ENCODE peak calls at places on chromosomes 4 and X, in eight cellular contexts. U is lower leg skin; F is NCI-H2081; A is KBM-7; B is hepatocyte; T is hypothalamus; E is endodermal cell; N is stimulated activated CD8-positive, alpha-beta memory T cell treated with anti-CD3 and anti-CD28 coated beads, Interleukin-15, amount 100 ng/mL, for 24 hours. P is an unnamed sample.

GRCh38 chrX:39814391-39814790 is 283.4 kb downstream of the BCOR start:
- DNase-seq in U (no peak), F (no peak), A (peak), B (peak), T (peak), E (no peak), N (no peak), P (peak)

GRCh38 chr4:72496119-72496518 is 72.9 kb downstream of the ADAMTS3 start:
- DNase-seq in U (no peak), F (no peak), A (no peak), B (no peak), T (no peak), E (no peak), N (no peak), P (no peak)

GRCh38 chrX:19823031-19823430 is 64.4 kb downstream of the SH3KBP1 start:
- DNase-seq in U (no peak), F (no peak), A (no peak), B (no peak), T (no peak), E (no peak), N (no peak), P (no peak)

GRCh38 chr4:5009796-5010195 is 9.5 kb downstream of the CYTL1 start:
- DNase-seq in U (no peak), F (no peak), A (no peak), B (no peak), T (no peak), E (no peak), N (no peak), P (no peak)

GRCh38 chr4:126172126-126172525 is 857.4 kb downstream of the FAT4 start:
- DNase-seq in U (no peak), F (no peak), A (peak), B (no peak), T (no peak), E (no peak), N (no peak), P (no peak)

GRCh38 chr4:39706334-39706733 is 8.4 kb downstream of the UBE2K start:
- DNase-seq in U (no peak), F (no peak), A (no peak), B (peak), T (no peak), E (no peak), N (no peak), P (no peak)

GRCh38 chr4:145069361-145069760 is 28.6 kb downstream of the ANAPC10 start:
- DNase-seq in U (no peak), F (no peak), A (no peak), B (no peak), T (no peak), E (no peak), N (no peak), P (no peak)

GRCh38 chr4:109303141-109303499 is 662 bp upstream of the COL25A1 start:
- DNase-seq in U (no peak), F (no peak), A (no peak), B (peak), T (no peak), E (no peak), N (no peak), P (no peak)

GRCh38 chr4:37780444-37781133 is 45.9 kb upstream of the PGM2 start:
- DNase-seq in U (no peak), F (no peak), A (peak), B (peak), T (peak), E (no peak), N (no peak), P (peak)

GRCh38 chr4:163911891-163912290 is 417.4 kb downstream of the TMA16 start:
- DNase-seq in U (no peak), F (no peak), A (no peak), B (no peak), T (no peak), E (no peak), N (no peak), P (no peak)

GRCh38 chr4:53151489-53151788 is 214.4 kb downstream of the SCFD2 start:
- DNase-seq in U (no peak), F (no peak), A (no peak), B (no peak), T (no peak), E (no peak), N (no peak), P (no peak)

GRCh38 chr4:98950925-98951324 is 22.0 kb upstream of the EIF4E start:
- DNase-seq in U (no peak), F (no peak), A (no peak), B (no peak), T (no peak), E (no peak), N (no peak), P (no peak)

GRCh38 chr4:151830168-151830567 is 69.4 kb upstream of the GATB start:
- DNase-seq in U (no peak), F (no peak), A (no peak), B (no peak), T (no peak), E (no peak), N (no peak), P (no peak)

GRCh38 chr4:102778720-102779119 is 18.0 kb upstream of the MANBA start:
- DNase-seq in U (no peak), F (no peak), A (no peak), B (peak), T (no peak), E (no peak), N (no peak), P (no peak)

GRCh38 chr4:15238720-15239119 is 189.1 kb upstream of the C1QTNF7 start:
- DNase-seq in U (no peak), F (no peak), A (peak), B (peak), T (no peak), E (peak), N (no peak), P (peak)

GRCh38 chrX:11429543-11430085 is 136.4 kb downstream of the AMELX start:
- DNase-seq in U (no peak), F (no peak), A (no peak), B (no peak), T (no peak), E (no peak), N (no peak), P (no peak)

GRCh38 chr4:186190456-186191265 is 706 bp upstream of the CYP4V2 start:
- DNase-seq in U (peak), F (peak), A (no peak), B (peak), T (peak), E (no peak), N (peak), P (peak)

GRCh38 chr4:89331197-89331596 is 23.6 kb upstream of the GPRIN3 start:
- DNase-seq in U (no peak), F (no peak), A (no peak), B (no peak), T (no peak), E (no peak), N (no peak), P (no peak)

GRCh38 chr4:174713821-174714220 is 115.2 kb downstream of the GLRA3 start:
- DNase-seq in U (no peak), F (no peak), A (no peak), B (no peak), T (no peak), E (no peak), N (no peak), P (no peak)

GRCh38 chrX:3609800-3610199 is 103.6 kb downstream of the PRKX start:
- DNase-seq in U (no peak), F (no peak), A (no peak), B (no peak), T (no peak), E (no peak), N (no peak), P (no peak)

GRCh38 chr4:76108467-76109181 is 34.1 kb downstream of the ART3 start:
- DNase-seq in U (no peak), F (no peak), A (peak), B (no peak), T (no peak), E (no peak), N (no peak), P (peak)

GRCh38 chr4:127355738-127356137 is 277.0 kb upstream of the INTU start:
- DNase-seq in U (no peak), F (no peak), A (no peak), B (no peak), T (no peak), E (no peak), N (no peak), P (no peak)

GRCh38 chr4:177492022-177492421 is 49.8 kb upstream of the AGA start:
- DNase-seq in U (no peak), F (no peak), A (no peak), B (no peak), T (no peak), E (no peak), N (no peak), P (no peak)

GRCh38 chr4:17385403-17385802 is 126.5 kb downstream of the QDPR start:
- DNase-seq in U (no peak), F (no peak), A (peak), B (peak), T (peak), E (no peak), N (no peak), P (no peak)

GRCh38 chr4:180058731-180059215 is 2184.4 kb upstream of the TENM3 start:
- DNase-seq in U (no peak), F (peak), A (peak), B (peak), T (peak), E (peak), N (no peak), P (no peak)

GRCh38 chrX:43500996-43501694 is 155.0 kb upstream of the MAOA start:
- DNase-seq in U (no peak), F (no peak), A (no peak), B (no peak), T (no peak), E (no peak), N (no peak), P (no peak)

GRCh38 chr4:81724925-81725329 is 253.2 kb upstream of the RASGEF1B start:
- DNase-seq in U (peak), F (no peak), A (no peak), B (peak), T (peak), E (peak), N (peak), P (no peak)

GRCh38 chrX:96182366-96182765 is 502.3 kb upstream of the DIAPH2 start:
- DNase-seq in U (no peak), F (peak), A (peak), B (peak), T (no peak), E (peak), N (no peak), P (no peak)

GRCh38 chr4:38560763-38561558 is 103.0 kb upstream of the KLF3 start:
- DNase-seq in U (no peak), F (no peak), A (no peak), B (no peak), T (no peak), E (no peak), N (no peak), P (no peak)

GRCh38 chrX:153966841-153967535 is 4.6 kb downstream of the HCFC1 start:
- DNase-seq in U (no peak), F (no peak), A (no peak), B (no peak), T (no peak), E (no peak), N (no peak), P (no peak)

GRCh38 chr4:15325987-15326386 is 101.8 kb upstream of the C1QTNF7 start:
- DNase-seq in U (no peak), F (no peak), A (no peak), B (no peak), T (no peak), E (no peak), N (no peak), P (no peak)

GRCh38 chrX:1435241-1435900 is 17.3 kb downstream of the ASMTL start:
- DNase-seq in U (no peak), F (no peak), A (no peak), B (no peak), T (no peak), E (peak), N (no peak), P (no peak)

GRCh38 chr4:169881769-169882168 is 124.0 kb upstream of the HPF1 start:
- DNase-seq in U (no peak), F (no peak), A (no peak), B (no peak), T (no peak), E (no peak), N (no peak), P (no peak)

GRCh38 chrX:140664939-140665338 is 44.6 kb upstream of the LINC00632 start:
- DNase-seq in U (no peak), F (no peak), A (peak), B (peak), T (no peak), E (no peak), N (no peak), P (peak)

GRCh38 chr4:105808459-105809041 is 86.7 kb upstream of the NPNT start:
- DNase-seq in U (no peak), F (no peak), A (no peak), B (peak), T (no peak), E (no peak), N (no peak), P (no peak)

GRCh38 chr4:156388826-156389225 is 435.2 kb upstream of the CTSO start:
- DNase-seq in U (no peak), F (no peak), A (no peak), B (no peak), T (no peak), E (no peak), N (no peak), P (no peak)

GRCh38 chrX:23403849-23404248 is 69.2 kb downstream of the PTCHD1 start:
- DNase-seq in U (no peak), F (no peak), A (no peak), B (no peak), T (no peak), E (peak), N (no peak), P (no peak)

GRCh38 chrX:19839770-19840254 is 47.6 kb downstream of the SH3KBP1 start:
- DNase-seq in U (no peak), F (no peak), A (peak), B (no peak), T (no peak), E (no peak), N (no peak), P (peak)

P was measured in AML-193.